ENCODE peak calls at places on chromosomes 2 and 18, in ten cellular contexts. C, Z, Y, F, Q, K, X, L, B and H are unnamed samples.

GRCh38 chr2:210584834-210585233 is 28.4 kb downstream of the CPS1 start:
- DNase-seq in F (no peak), K (no peak), L (peak), Y (no peak), Z (no peak), X (no peak), B (no peak), Q (no peak), C (peak), H (no peak)

GRCh38 chr2:104794416-104794815 is 59.5 kb upstream of the POU3F3 start:
- DNase-seq in Q (no peak), F (no peak), C (peak), X (no peak), Z (no peak), B (no peak), K (no peak), Y (no peak), L (no peak), H (no peak)

GRCh38 chr2:218975060-218975777 is 9.8 kb downstream of the FEV start:
- DNase-seq in K (no peak), C (no peak), L (no peak), Z (no peak), X (no peak), Y (no peak), Q (no peak), B (no peak), F (no peak), H (no peak)

GRCh38 chr2:144730711-144731110 is 210.8 kb upstream of the ZEB2 start:
- DNase-seq in Z (no peak), C (no peak), K (no peak), Y (no peak), L (no peak), Q (no peak), X (no peak), F (no peak), B (no peak), H (no peak)

GRCh38 chr2:67625671-67626070 is 228.5 kb downstream of the ETAA1 start:
- DNase-seq in Z (no peak), C (peak), X (peak), Q (no peak), L (no peak), B (no peak), Y (no peak), F (no peak), K (no peak), H (no peak)

GRCh38 chr2:63049291-63050185 is 1.1 kb upstream of the OTX1 start:
- DNase-seq in F (no peak), Q (no peak), L (no peak), C (no peak), K (no peak), Y (no peak), X (no peak), B (no peak), Z (no peak), H (no peak)

GRCh38 chr2:234564719-234565118 is 67.8 kb upstream of the ARL4C start:
- DNase-seq in B (no peak), C (peak), F (no peak), Y (no peak), K (no peak), Z (no peak), Q (no peak), L (no peak), X (peak), H (no peak)

GRCh38 chr2:183455056-183455455 is 330.8 kb downstream of the NUP35 start:
- DNase-seq in L (no peak), B (no peak), X (no peak), F (no peak), Z (no peak), Q (no peak), Y (no peak), K (no peak), C (no peak), H (no peak)

GRCh38 chr2:196808281-196808680 is 874 bp downstream of the C2orf66 start:
- DNase-seq in Q (no peak), F (no peak), X (peak), K (no peak), Z (no peak), C (peak), L (no peak), Y (no peak), B (no peak), H (no peak)

GRCh38 chr2:8461341-8461740 is 220.5 kb upstream of the ID2 start:
- DNase-seq in C (no peak), Q (no peak), K (no peak), F (no peak), Z (no peak), X (no peak), Y (no peak), B (no peak), L (no peak), H (no peak)

GRCh38 chr2:64645014-64645418 is 8.7 kb downstream of the SERTAD2 start:
- DNase-seq in Q (no peak), C (peak), F (no peak), Y (peak), L (peak), X (peak), Z (no peak), B (peak), K (no peak), H (no peak)

GRCh38 chr2:54479422-54479821 is 23.3 kb downstream of the SPTBN1 start:
- DNase-seq in C (peak), F (no peak), B (peak), L (no peak), K (no peak), Q (no peak), X (peak), Y (no peak), Z (no peak), H (no peak)

GRCh38 chr2:144541411-144541810 is 21.5 kb upstream of the ZEB2 start:
- DNase-seq in C (peak), X (no peak), Y (no peak), L (no peak), Z (no peak), K (no peak), F (no peak), B (no peak), Q (no peak), H (no peak)

GRCh38 chr2:38666578-38666926 is 638 bp downstream of the GALM start:
- DNase-seq in F (no peak), C (peak), L (no peak), K (peak), B (peak), Q (no peak), Y (no peak), X (peak), Z (no peak), H (no peak)

GRCh38 chr2:152242787-152243472 is 67.4 kb upstream of the STAM2 start:
- DNase-seq in Q (no peak), X (no peak), C (no peak), F (no peak), B (no peak), K (no peak), Z (no peak), L (no peak), Y (no peak), H (no peak)

GRCh38 chr2:238382381-238382781 is 44.3 kb upstream of the ASB1 start:
- DNase-seq in L (no peak), Y (no peak), Q (no peak), X (peak), B (no peak), Z (no peak), F (no peak), K (no peak), C (peak), H (no peak)

GRCh38 chr2:188984126-188984525 is 10.0 kb downstream of the COL3A1 start:
- DNase-seq in C (peak), Y (no peak), K (no peak), B (no peak), L (no peak), Q (no peak), X (peak), Z (no peak), F (no peak), H (no peak)

GRCh38 chr2:85744771-85745601 is 8.8 kb upstream of the ATOH8 start:
- DNase-seq in Q (no peak), X (peak), B (no peak), K (no peak), F (no peak), Z (peak), C (peak), Y (no peak), L (no peak), H (no peak)

GRCh38 chr18:74389991-74390390 is 67.1 kb downstream of the DIPK1C start:
- DNase-seq in F (no peak), Z (no peak), B (no peak), Q (no peak), L (no peak), Y (no peak), C (no peak), X (no peak), K (no peak), H (no peak)

GRCh38 chr18:58180172-58180571 is 136.1 kb downstream of the NEDD4L start:
- DNase-seq in X (no peak), B (no peak), K (no peak), Q (no peak), L (no peak), Z (no peak), C (no peak), F (no peak), Y (no peak), H (no peak)

GRCh38 chr2:24580561-24580960 is 89.5 kb downstream of the NCOA1 start:
- DNase-seq in Z (no peak), K (no peak), C (no peak), F (no peak), Y (no peak), X (no peak), Q (no peak), L (no peak), B (no peak), H (no peak)

GRCh38 chr18:71326826-71327225 is 1038.0 kb downstream of the SOCS6 start:
- DNase-seq in F (no peak), L (no peak), Z (no peak), Y (no peak), X (no peak), Q (no peak), K (no peak), B (no peak), C (no peak), H (no peak)

GRCh38 chr18:2908166-2908945 is 61.5 kb downstream of the EMILIN2 start:
- DNase-seq in C (no peak), Z (no peak), X (no peak), Y (no peak), F (no peak), L (no peak), K (no peak), B (no peak), Q (no peak), H (no peak)

GRCh38 chr2:196088209-196088608 is 19.6 kb upstream of the DNAH7 start:
- DNase-seq in K (no peak), L (peak), F (no peak), Z (no peak), C (peak), Q (no peak), X (peak), Y (no peak), B (no peak), H (no peak)

GRCh38 chr2:95021847-95022246 is 3.7 kb upstream of the MAL start:
- DNase-seq in L (no peak), Q (no peak), Z (no peak), C (no peak), K (no peak), F (no peak), Y (no peak), X (no peak), B (no peak), H (no peak)

DNA sequence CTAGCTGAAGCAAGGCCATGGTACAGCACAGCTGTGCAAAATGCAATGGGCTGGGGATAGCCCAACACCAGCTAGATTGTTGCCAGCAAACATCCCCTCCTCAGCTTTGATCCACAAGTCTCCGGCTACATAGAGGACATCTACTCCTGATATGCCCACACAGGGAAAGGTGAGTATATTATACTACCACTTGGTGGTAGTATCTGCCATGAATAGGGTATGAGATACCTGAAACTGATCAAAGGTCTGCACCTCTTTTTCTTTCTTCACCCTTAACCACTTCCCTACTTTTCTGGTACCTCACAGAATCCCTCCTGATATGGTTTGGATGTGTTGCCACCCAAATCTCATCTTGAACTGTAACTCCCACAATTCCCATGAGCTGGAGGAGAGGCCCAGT is 279.8 kb downstream of the TXNL1 start:
- DNase-seq in Y (no peak), F (no peak), K (no peak), C (no peak), L (no peak), B (no peak), Z (no peak), Q (no peak), X (no peak), H (no peak)
- TF ChIP-seq CTCF in Y (no peak), F (no peak), K (no peak), C (no peak), L (no peak), B (no peak), Z (no peak), Q (no peak), X (no peak), H (no peak)

DNA sequence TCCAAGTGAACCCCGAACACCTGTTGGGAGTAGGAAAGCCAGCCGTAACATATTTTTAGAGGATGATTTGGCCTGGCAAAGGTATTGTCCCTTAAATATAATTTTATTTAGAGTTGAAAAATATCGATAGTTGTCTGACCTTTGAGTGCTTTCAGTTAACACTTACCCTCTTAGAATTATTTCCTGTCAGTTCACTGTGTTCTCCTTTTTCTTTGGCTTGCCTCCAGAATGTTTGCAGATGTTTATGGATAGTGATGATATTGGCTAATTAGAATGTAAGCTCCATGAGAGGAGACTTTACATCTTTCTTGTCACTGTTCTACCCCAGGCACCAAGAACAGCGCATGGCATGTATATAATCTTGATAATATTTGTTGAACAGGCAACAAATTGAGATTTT is 19.8 kb downstream of the PIKFYVE start:
- DNase-seq in K (no peak), F (no peak), C (no peak), Y (no peak), Z (no peak), B (no peak), X (no peak), L (no peak), Q (no peak), H (no peak)
- TF ChIP-seq CTCF in K (no peak), F (no peak), C (no peak), Y (no peak), Z (no peak), B (no peak), X (no peak), L (no peak), Q (no peak), H (no peak)

DNA sequence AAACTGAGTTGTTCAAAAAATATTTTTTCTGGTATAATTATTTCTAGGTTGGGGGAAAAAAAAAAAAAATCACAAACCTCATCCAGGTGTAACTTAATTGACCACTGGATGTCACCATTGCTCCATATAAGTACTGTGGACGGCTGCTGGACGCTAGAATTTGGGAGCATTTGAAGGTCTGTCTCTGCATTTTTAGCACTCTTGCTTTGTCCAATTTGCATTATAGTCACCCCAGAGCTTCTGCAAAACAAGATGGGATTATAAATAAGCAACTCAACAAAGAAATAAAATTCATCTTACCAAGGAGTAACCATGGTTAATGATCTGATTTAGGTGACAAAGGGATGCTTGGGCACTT is 83.7 kb downstream of the HRH4 start:
- DNase-seq in L (peak), Z (no peak), K (no peak), B (peak), Q (no peak), C (peak), Y (no peak), X (peak), F (no peak), H (no peak)
- TF ChIP-seq CTCF in L (peak), Z (no peak), K (peak), B (peak), Q (no peak), C (peak), Y (peak), X (peak), F (no peak), H (no peak)

GRCh38 chr2:235935071-235935470 is 233.1 kb downstream of the GBX2 start:
- DNase-seq in Q (no peak), C (no peak), Z (peak), K (no peak), L (no peak), F (no peak), Y (no peak), B (no peak), X (no peak), H (no peak)

GRCh38 chr2:235937092-235937491 is 231.1 kb downstream of the GBX2 start:
- DNase-seq in F (no peak), X (peak), Q (no peak), C (peak), B (no peak), K (no peak), Z (peak), L (no peak), Y (no peak), H (no peak)

GRCh38 chr2:235935773-235936172 is 232.4 kb downstream of the GBX2 start:
- DNase-seq in X (no peak), Q (no peak), F (no peak), Y (peak), K (no peak), B (no peak), L (no peak), C (no peak), Z (peak), H (no peak)

GRCh38 chr2:235937526-235937925 is 230.7 kb downstream of the GBX2 start:
- DNase-seq in L (no peak), X (no peak), K (no peak), Z (peak), C (no peak), Q (no peak), B (no peak), F (no peak), Y (no peak), H (no peak)

GRCh38 chr2:235936493-235936892 is 231.7 kb downstream of the GBX2 start:
- DNase-seq in C (peak), F (no peak), K (no peak), Z (peak), B (peak), L (no peak), X (peak), Y (no peak), Q (no peak), H (no peak)
- TF ChIP-seq CTCF in C (peak), F (no peak), K (peak), Z (no peak), B (peak), L (no peak), X (peak), Y (peak), Q (no peak), H (no peak)

DNA sequence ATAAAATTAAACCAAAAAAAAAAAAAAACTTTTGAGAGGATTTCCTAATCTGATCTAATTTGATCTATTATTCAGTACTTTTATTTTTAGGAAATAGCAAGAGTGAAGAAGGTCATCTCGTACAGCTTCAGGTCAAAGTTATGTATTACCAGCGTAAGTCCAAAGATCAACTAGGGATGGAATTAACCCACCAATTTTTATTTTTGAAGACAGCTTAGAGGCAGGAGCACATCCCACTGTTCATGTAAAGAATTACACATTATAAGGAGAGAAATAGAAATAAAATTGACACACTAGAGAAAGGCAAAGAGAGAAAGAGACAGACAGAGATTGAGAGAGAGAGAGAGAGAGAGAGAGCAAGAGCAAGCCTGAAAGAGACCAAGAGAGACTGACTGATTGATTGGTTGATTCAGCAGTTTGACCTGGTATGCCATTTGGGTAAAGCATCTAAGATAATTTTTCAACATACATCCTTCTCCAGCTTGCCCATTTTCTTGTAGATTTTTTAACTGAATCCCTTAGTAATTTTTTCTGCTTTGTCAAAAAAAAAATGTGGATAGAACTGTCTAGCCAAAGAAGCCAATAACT is 25.1 kb downstream of the DOCK10 start:
- DNase-seq in Q (no peak), B (no peak), F (no peak), X (no peak), Z (no peak), C (no peak), Y (no peak), L (no peak), K (no peak), H (no peak)
- TF ChIP-seq CTCF in Q (no peak), B (no peak), F (no peak), X (no peak), Z (no peak), C (no peak), Y (no peak), L (no peak), K (peak), H (no peak)

GRCh38 chr2:46297546-46298271 is 502 bp downstream of the EPAS1 start:
- DNase-seq in Q (peak), B (peak), X (no peak), Y (peak), K (peak), L (peak), C (no peak), F (peak), Z (peak), H (peak)
- TF ChIP-seq CTCF in Q (no peak), B (peak), X (no peak), Y (no peak), K (peak), L (peak), C (no peak), F (no peak), Z (peak), H (no peak)

DNA sequence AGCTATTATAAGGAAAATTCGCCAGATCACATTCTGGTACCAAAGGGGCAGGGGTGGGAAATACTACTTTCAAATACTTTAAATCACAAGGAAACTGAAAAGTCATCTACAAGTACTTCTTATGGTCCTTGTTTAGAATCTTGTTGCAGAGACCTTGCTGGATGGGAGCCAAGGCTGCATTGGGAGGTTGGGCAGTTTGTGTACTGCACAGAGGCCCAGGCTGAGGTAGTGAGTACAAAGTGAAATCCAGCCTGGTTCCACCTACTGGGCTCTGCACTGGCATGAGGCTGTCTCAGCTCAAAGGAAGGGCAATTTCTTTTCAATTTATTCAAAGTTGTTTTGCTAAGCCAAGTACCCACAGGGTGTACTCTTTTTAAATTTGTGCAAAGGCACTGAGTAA is 140.3 kb upstream of the DLX2 start:
- DNase-seq in Y (no peak), C (peak), X (no peak), B (no peak), F (no peak), K (no peak), Q (no peak), Z (no peak), L (no peak), H (no peak)
- TF ChIP-seq CTCF in Y (no peak), C (no peak), X (no peak), B (no peak), F (no peak), K (no peak), Q (no peak), Z (no peak), L (no peak), H (no peak)